ENCODE peak calls at places on chromosome 20, in ten cellular contexts. One of them, this sample, is unnamed.

GRCh38 chr20:44691424-44692423 is 23.4 kb upstream of the CCN5 start:
- DNase-seq in A549: no peak
- DNase-seq in GM12878: no peak
- DNase-seq in HepG2: no peak
- DNase-seq in K562: no peak
- DNase-seq in endothelial cell of umbilical vein: no peak
- DNase-seq in SK-N-SH: peak
- DNase-seq in NB4: no peak
- DNase-seq in HCT116: no peak
- DNase-seq in WTC11: no peak
- DNase-seq in this sample: no peak

GRCh38 chr20:62793757-62794006 is 2.6 kb upstream of the MRGBP start:
- DNase-seq in NB4: peak
- DNase-seq in HepG2: no peak
- DNase-seq in HCT116: no peak
- DNase-seq in SK-N-SH: no peak
- DNase-seq in endothelial cell of umbilical vein: no peak
- DNase-seq in A549: no peak
- DNase-seq in K562: no peak
- DNase-seq in GM12878: no peak
- DNase-seq in WTC11: no peak
- DNase-seq in this sample: no peak

GRCh38 chr20:64056889-64057627 is 5.9 kb upstream of the TCEA2 start:
- DNase-seq in SK-N-SH: no peak
- DNase-seq in K562: no peak
- DNase-seq in GM12878: no peak
- DNase-seq in A549: no peak
- DNase-seq in HepG2: no peak
- DNase-seq in endothelial cell of umbilical vein: peak
- DNase-seq in NB4: no peak
- DNase-seq in HCT116: no peak
- DNase-seq in WTC11: no peak
- DNase-seq in this sample: no peak

GRCh38 chr20:19565721-19566120 is 192.3 kb upstream of the RIN2 start:
- DNase-seq in SK-N-SH: no peak
- DNase-seq in GM12878: no peak
- DNase-seq in A549: no peak
- DNase-seq in endothelial cell of umbilical vein: no peak
- DNase-seq in WTC11: no peak
- DNase-seq in HepG2: no peak
- DNase-seq in HCT116: no peak
- DNase-seq in NB4: no peak
- DNase-seq in K562: no peak
- DNase-seq in this sample: no peak

GRCh38 chr20:57498425-57499400 is 26.2 kb downstream of the CTCFL start:
- DNase-seq in WTC11: peak
- DNase-seq in HCT116: peak
- DNase-seq in endothelial cell of umbilical vein: no peak
- DNase-seq in K562: no peak
- DNase-seq in HepG2: no peak
- DNase-seq in SK-N-SH: peak
- DNase-seq in GM12878: no peak
- DNase-seq in NB4: peak
- DNase-seq in A549: peak
- DNase-seq in this sample: no peak

GRCh38 chr20:38116409-38117165 is 48.5 kb downstream of the TGM2 start:
- DNase-seq in GM12878: no peak
- DNase-seq in A549: no peak
- DNase-seq in K562: no peak
- DNase-seq in HepG2: no peak
- DNase-seq in NB4: no peak
- DNase-seq in endothelial cell of umbilical vein: no peak
- DNase-seq in WTC11: no peak
- DNase-seq in HCT116: no peak
- DNase-seq in SK-N-SH: no peak
- DNase-seq in this sample: no peak

GRCh38 chr20:19692685-19693119 is 65.4 kb upstream of the RIN2 start:
- DNase-seq in A549: peak
- DNase-seq in K562: peak
- DNase-seq in GM12878: no peak
- DNase-seq in HCT116: peak
- DNase-seq in endothelial cell of umbilical vein: peak
- DNase-seq in SK-N-SH: peak
- DNase-seq in WTC11: peak
- DNase-seq in HepG2: peak
- DNase-seq in NB4: peak
- DNase-seq in this sample: peak

GRCh38 chr20:63791497-63792156 is 39.4 kb downstream of the ZBTB46 start:
- DNase-seq in GM12878: no peak
- DNase-seq in endothelial cell of umbilical vein: no peak
- DNase-seq in A549: no peak
- DNase-seq in HepG2: no peak
- DNase-seq in K562: no peak
- DNase-seq in SK-N-SH: no peak
- DNase-seq in WTC11: no peak
- DNase-seq in HCT116: no peak
- DNase-seq in NB4: no peak
- DNase-seq in this sample: no peak

GRCh38 chr20:58511364-58511763 is 3.8 kb downstream of the APCDD1L start:
- DNase-seq in A549: peak
- DNase-seq in HCT116: no peak
- DNase-seq in SK-N-SH: peak
- DNase-seq in NB4: peak
- DNase-seq in GM12878: no peak
- DNase-seq in K562: no peak
- DNase-seq in endothelial cell of umbilical vein: peak
- DNase-seq in HepG2: no peak
- DNase-seq in WTC11: no peak
- DNase-seq in this sample: no peak

GRCh38 chr20:52775786-52776185 is 196.4 kb upstream of the TSHZ2 start:
- DNase-seq in K562: no peak
- DNase-seq in GM12878: no peak
- DNase-seq in NB4: no peak
- DNase-seq in SK-N-SH: no peak
- DNase-seq in HCT116: no peak
- DNase-seq in A549: no peak
- DNase-seq in HepG2: no peak
- DNase-seq in endothelial cell of umbilical vein: no peak
- DNase-seq in WTC11: no peak
- DNase-seq in this sample: no peak

GRCh38 chr20:39799366-39799965 is 837.3 kb downstream of the DHX35 start:
- DNase-seq in GM12878: no peak
- DNase-seq in WTC11: no peak
- DNase-seq in endothelial cell of umbilical vein: no peak
- DNase-seq in NB4: no peak
- DNase-seq in A549: no peak
- DNase-seq in HepG2: no peak
- DNase-seq in HCT116: no peak
- DNase-seq in SK-N-SH: no peak
- DNase-seq in K562: no peak
- DNase-seq in this sample: no peak

GRCh38 chr20:37457928-37458327 is 63.1 kb upstream of the NNAT start:
- DNase-seq in K562: no peak
- DNase-seq in WTC11: no peak
- DNase-seq in endothelial cell of umbilical vein: no peak
- DNase-seq in SK-N-SH: no peak
- DNase-seq in NB4: no peak
- DNase-seq in GM12878: no peak
- DNase-seq in HCT116: no peak
- DNase-seq in A549: no peak
- DNase-seq in HepG2: no peak
- DNase-seq in this sample: no peak

GRCh38 chr20:47453167-47453782 is 48.4 kb upstream of the NCOA3 start:
- DNase-seq in SK-N-SH: no peak
- DNase-seq in GM12878: peak
- DNase-seq in WTC11: no peak
- DNase-seq in NB4: peak
- DNase-seq in HepG2: peak
- DNase-seq in HCT116: peak
- DNase-seq in A549: peak
- DNase-seq in endothelial cell of umbilical vein: peak
- DNase-seq in K562: no peak
- DNase-seq in this sample: no peak

GRCh38 chr20:62763404-62763803 is 32.9 kb upstream of the MRGBP start:
- DNase-seq in HepG2: no peak
- DNase-seq in WTC11: no peak
- DNase-seq in A549: no peak
- DNase-seq in HCT116: no peak
- DNase-seq in GM12878: no peak
- DNase-seq in endothelial cell of umbilical vein: no peak
- DNase-seq in NB4: no peak
- DNase-seq in SK-N-SH: no peak
- DNase-seq in K562: no peak
- DNase-seq in this sample: no peak

GRCh38 chr20:4465855-4466545 is 255.7 kb upstream of the PRND start:
- DNase-seq in K562: no peak
- DNase-seq in A549: no peak
- DNase-seq in WTC11: no peak
- DNase-seq in HepG2: no peak
- DNase-seq in SK-N-SH: no peak
- DNase-seq in GM12878: no peak
- DNase-seq in HCT116: no peak
- DNase-seq in NB4: no peak
- DNase-seq in endothelial cell of umbilical vein: no peak
- DNase-seq in this sample: no peak

GRCh38 chr20:21571841-21572690 is 58.2 kb upstream of the NKX2-2 start:
- DNase-seq in WTC11: peak
- DNase-seq in A549: no peak
- DNase-seq in endothelial cell of umbilical vein: peak
- DNase-seq in HepG2: peak
- DNase-seq in HCT116: no peak
- DNase-seq in NB4: peak
- DNase-seq in K562: peak
- DNase-seq in GM12878: no peak
- DNase-seq in SK-N-SH: peak
- DNase-seq in this sample: peak

GRCh38 chr20:2301164-2301622 is 5.4 kb downstream of the TGM3 start:
- DNase-seq in GM12878: peak
- DNase-seq in WTC11: no peak
- DNase-seq in endothelial cell of umbilical vein: no peak
- DNase-seq in HepG2: peak
- DNase-seq in SK-N-SH: no peak
- DNase-seq in HCT116: no peak
- DNase-seq in A549: peak
- DNase-seq in K562: peak
- DNase-seq in NB4: peak
- DNase-seq in this sample: no peak

GRCh38 chr20:54306985-54307710 is 99.3 kb downstream of the PFDN4 start:
- DNase-seq in NB4: no peak
- DNase-seq in SK-N-SH: no peak
- DNase-seq in GM12878: no peak
- DNase-seq in WTC11: no peak
- DNase-seq in K562: no peak
- DNase-seq in endothelial cell of umbilical vein: no peak
- DNase-seq in HepG2: no peak
- DNase-seq in HCT116: no peak
- DNase-seq in A549: no peak
- DNase-seq in this sample: no peak

DNA sequence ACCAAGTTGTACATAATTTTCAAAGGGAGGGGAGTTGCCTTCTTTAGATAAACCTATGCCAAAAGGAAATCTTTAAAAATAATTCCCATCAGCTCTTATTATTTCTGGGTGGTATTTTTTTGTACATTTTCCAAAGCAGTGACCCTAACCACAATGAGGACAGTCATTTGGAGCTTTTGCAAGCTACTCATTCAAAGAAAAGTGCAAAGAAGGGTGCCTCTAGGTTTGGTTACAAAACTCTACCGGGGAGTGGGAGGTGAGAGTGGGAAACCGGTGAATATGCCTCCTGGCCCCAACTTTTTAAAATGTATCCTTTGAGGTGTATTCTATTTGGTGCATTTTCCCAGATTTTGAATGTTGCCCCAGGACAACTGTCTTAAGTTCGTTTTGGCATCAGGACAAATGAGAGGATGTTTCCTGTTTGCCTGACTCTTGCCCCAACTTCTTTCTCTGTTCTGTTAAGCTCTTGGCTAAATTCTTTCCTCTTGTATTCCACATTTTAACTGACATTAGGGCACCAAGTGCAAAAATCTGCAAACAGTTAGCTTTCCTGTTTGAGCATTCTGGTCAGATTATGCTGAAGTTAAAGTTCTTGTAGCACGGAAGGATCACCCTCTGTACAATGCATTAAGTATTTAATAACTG is 78.9 kb downstream of the SLX4IP start:
- DNase-seq in HepG2: no peak
- DNase-seq in SK-N-SH: no peak
- DNase-seq in WTC11: no peak
- DNase-seq in endothelial cell of umbilical vein: peak
- DNase-seq in K562: no peak
- DNase-seq in A549: no peak
- DNase-seq in GM12878: no peak
- DNase-seq in HCT116: no peak
- DNase-seq in NB4: peak
- DNase-seq in this sample: no peak
- TF ChIP-seq MAX in HepG2: no peak
- TF ChIP-seq MAX in SK-N-SH: no peak
- TF ChIP-seq MAX in WTC11: no peak
- TF ChIP-seq MAX in endothelial cell of umbilical vein: no peak
- TF ChIP-seq MAX in K562: no peak
- TF ChIP-seq MAX in A549: no peak
- TF ChIP-seq MAX in GM12878: no peak
- TF ChIP-seq MAX in HCT116: no peak
- TF ChIP-seq MAX in NB4: no peak
- TF ChIP-seq MAX in this sample: no peak

GRCh38 chr20:59620860-59621485 is 16.6 kb downstream of the PHACTR3 start:
- DNase-seq in A549: no peak
- DNase-seq in SK-N-SH: no peak
- DNase-seq in HCT116: no peak
- DNase-seq in endothelial cell of umbilical vein: no peak
- DNase-seq in HepG2: no peak
- DNase-seq in WTC11: no peak
- DNase-seq in K562: no peak
- DNase-seq in GM12878: no peak
- DNase-seq in NB4: peak
- DNase-seq in this sample: no peak
- TF ChIP-seq MAX in A549: no peak
- TF ChIP-seq MAX in SK-N-SH: no peak
- TF ChIP-seq MAX in HCT116: no peak
- TF ChIP-seq MAX in endothelial cell of umbilical vein: no peak
- TF ChIP-seq MAX in HepG2: no peak
- TF ChIP-seq MAX in WTC11: no peak
- TF ChIP-seq MAX in K562: no peak
- TF ChIP-seq MAX in GM12878: no peak
- TF ChIP-seq MAX in NB4: no peak
- TF ChIP-seq MAX in this sample: no peak

GRCh38 chr20:36181934-36182603 is 27.5 kb downstream of the EPB41L1 start:
- DNase-seq in A549: no peak
- DNase-seq in NB4: peak
- DNase-seq in HCT116: no peak
- DNase-seq in GM12878: no peak
- DNase-seq in endothelial cell of umbilical vein: peak
- DNase-seq in K562: peak
- DNase-seq in HepG2: peak
- DNase-seq in WTC11: no peak
- DNase-seq in SK-N-SH: no peak
- DNase-seq in this sample: no peak
- TF ChIP-seq MAX in A549: no peak
- TF ChIP-seq MAX in NB4: no peak
- TF ChIP-seq MAX in HCT116: no peak
- TF ChIP-seq MAX in GM12878: no peak
- TF ChIP-seq MAX in endothelial cell of umbilical vein: no peak
- TF ChIP-seq MAX in K562: no peak
- TF ChIP-seq MAX in HepG2: no peak
- TF ChIP-seq MAX in WTC11: no peak
- TF ChIP-seq MAX in SK-N-SH: no peak
- TF ChIP-seq MAX in this sample: no peak

GRCh38 chr20:31693987-31694661 is 28.5 kb downstream of the BCL2L1 start:
- DNase-seq in WTC11: peak
- DNase-seq in GM12878: no peak
- DNase-seq in K562: peak
- DNase-seq in HCT116: no peak
- DNase-seq in endothelial cell of umbilical vein: no peak
- DNase-seq in A549: no peak
- DNase-seq in SK-N-SH: no peak
- DNase-seq in NB4: no peak
- DNase-seq in HepG2: no peak
- DNase-seq in this sample: no peak
- TF ChIP-seq MAX in WTC11: no peak
- TF ChIP-seq MAX in GM12878: no peak
- TF ChIP-seq MAX in K562: no peak
- TF ChIP-seq MAX in HCT116: no peak
- TF ChIP-seq MAX in endothelial cell of umbilical vein: no peak
- TF ChIP-seq MAX in A549: no peak
- TF ChIP-seq MAX in SK-N-SH: no peak
- TF ChIP-seq MAX in NB4: no peak
- TF ChIP-seq MAX in HepG2: no peak
- TF ChIP-seq MAX in this sample: peak